ENCODE peak calls at places on chromosomes 16 and 17, in ten cellular contexts. One of them, this sample, is unnamed.

GRCh38 chr16:10531582-10531981 is 48.8 kb downstream of the EMP2 start:
- DNase-seq in endodermal cell: no peak
- DNase-seq in DMS 273 treated with DMSO at 0.1 percent for 48 hours: no peak
- DNase-seq in GM19239: no peak
- DNase-seq in ELR: no peak
- DNase-seq in heart left ventricle: no peak
- DNase-seq in T47D: no peak
- DNase-seq in NCI-H1092 treated with DMSO at 0.1 percent for 48 hours: no peak
- DNase-seq in H7: no peak
- DNase-seq in hypothalamus: no peak
- DNase-seq in this sample: no peak

GRCh38 chr17:17985555-17985954 is 12.9 kb downstream of the DRC3 start:
- DNase-seq in endodermal cell: no peak
- DNase-seq in DMS 273 treated with DMSO at 0.1 percent for 48 hours: no peak
- DNase-seq in GM19239: no peak
- DNase-seq in ELR: peak
- DNase-seq in heart left ventricle: no peak
- DNase-seq in T47D: no peak
- DNase-seq in NCI-H1092 treated with DMSO at 0.1 percent for 48 hours: no peak
- DNase-seq in H7: peak
- DNase-seq in hypothalamus: no peak
- DNase-seq in this sample: no peak

GRCh38 chr17:71184716-71185115 is 936.1 kb upstream of the SOX9 start:
- DNase-seq in endodermal cell: no peak
- DNase-seq in DMS 273 treated with DMSO at 0.1 percent for 48 hours: peak
- DNase-seq in GM19239: no peak
- DNase-seq in ELR: no peak
- DNase-seq in heart left ventricle: no peak
- DNase-seq in T47D: no peak
- DNase-seq in NCI-H1092 treated with DMSO at 0.1 percent for 48 hours: peak
- DNase-seq in H7: no peak
- DNase-seq in hypothalamus: no peak
- DNase-seq in this sample: no peak

GRCh38 chr16:21964353-21964752 is 11.2 kb downstream of the UQCRC2 start:
- DNase-seq in endodermal cell: no peak
- DNase-seq in DMS 273 treated with DMSO at 0.1 percent for 48 hours: no peak
- DNase-seq in GM19239: no peak
- DNase-seq in ELR: no peak
- DNase-seq in heart left ventricle: no peak
- DNase-seq in T47D: no peak
- DNase-seq in NCI-H1092 treated with DMSO at 0.1 percent for 48 hours: no peak
- DNase-seq in H7: no peak
- DNase-seq in hypothalamus: no peak
- DNase-seq in this sample: no peak

GRCh38 chr17:17161759-17162158 is 44.4 kb downstream of the PLD6 start:
- DNase-seq in endodermal cell: no peak
- DNase-seq in DMS 273 treated with DMSO at 0.1 percent for 48 hours: no peak
- DNase-seq in GM19239: no peak
- DNase-seq in ELR: no peak
- DNase-seq in heart left ventricle: peak
- DNase-seq in T47D: no peak
- DNase-seq in NCI-H1092 treated with DMSO at 0.1 percent for 48 hours: no peak
- DNase-seq in H7: no peak
- DNase-seq in hypothalamus: no peak
- DNase-seq in this sample: no peak

GRCh38 chr17:58337126-58337599 is 8.6 kb upstream of the TSPOAP1 start:
- DNase-seq in endodermal cell: peak
- DNase-seq in DMS 273 treated with DMSO at 0.1 percent for 48 hours: no peak
- DNase-seq in GM19239: no peak
- DNase-seq in ELR: no peak
- DNase-seq in heart left ventricle: no peak
- DNase-seq in T47D: no peak
- DNase-seq in NCI-H1092 treated with DMSO at 0.1 percent for 48 hours: no peak
- DNase-seq in H7: peak
- DNase-seq in hypothalamus: no peak
- DNase-seq in this sample: peak

GRCh38 chr17:39651908-39652634 is 13.1 kb upstream of the TCAP start:
- DNase-seq in endodermal cell: no peak
- DNase-seq in DMS 273 treated with DMSO at 0.1 percent for 48 hours: no peak
- DNase-seq in GM19239: no peak
- DNase-seq in ELR: no peak
- DNase-seq in heart left ventricle: no peak
- DNase-seq in T47D: no peak
- DNase-seq in NCI-H1092 treated with DMSO at 0.1 percent for 48 hours: no peak
- DNase-seq in H7: no peak
- DNase-seq in hypothalamus: no peak
- DNase-seq in this sample: no peak

GRCh38 chr16:20004931-20005330 is 68.8 kb downstream of the GPR139 start:
- DNase-seq in endodermal cell: peak
- DNase-seq in DMS 273 treated with DMSO at 0.1 percent for 48 hours: no peak
- DNase-seq in GM19239: no peak
- DNase-seq in ELR: no peak
- DNase-seq in heart left ventricle: no peak
- DNase-seq in T47D: no peak
- DNase-seq in NCI-H1092 treated with DMSO at 0.1 percent for 48 hours: no peak
- DNase-seq in H7: peak
- DNase-seq in hypothalamus: no peak
- DNase-seq in this sample: no peak

GRCh38 chr16:88514070-88514469 is 56.1 kb upstream of the ZC3H18 start:
- DNase-seq in endodermal cell: no peak
- DNase-seq in DMS 273 treated with DMSO at 0.1 percent for 48 hours: no peak
- DNase-seq in GM19239: no peak
- DNase-seq in ELR: no peak
- DNase-seq in heart left ventricle: no peak
- DNase-seq in T47D: no peak
- DNase-seq in NCI-H1092 treated with DMSO at 0.1 percent for 48 hours: no peak
- DNase-seq in H7: no peak
- DNase-seq in hypothalamus: no peak
- DNase-seq in this sample: no peak